ENCODE peak calls at places on chromosome 18, in eight cellular contexts. L is mammary epithelial cell, C is psoas muscle, H is heart left ventricle, S is brain microvascular endothelial cell, Z is cardiac fibroblast, V is AG04450, T is fibroblast of pulmonary artery. J is an unnamed sample.

GRCh38 chr18:56538756-56539155 is 99.6 kb downstream of the TXNL1 start:
- DNase-seq in L (peak), H (no peak), T (no peak), Z (peak), S (peak), C (no peak), V (no peak), J (no peak)

GRCh38 chr18:27956001-27956400 is 220.9 kb downstream of the CDH2 start:
- DNase-seq in V (no peak), T (no peak), H (no peak), L (no peak), Z (no peak), C (no peak), S (no peak), J (no peak)

GRCh38 chr18:78632111-78632541 is 347.5 kb upstream of the SALL3 start:
- DNase-seq in Z (peak), V (no peak), C (no peak), T (no peak), S (no peak), H (no peak), L (no peak), J (no peak)

GRCh38 chr18:74896390-74896991 is 298.8 kb downstream of the ZNF407 start:
- DNase-seq in L (peak), V (no peak), S (no peak), H (no peak), C (no peak), T (peak), Z (peak), J (no peak)

GRCh38 chr18:39990540-39990939 is 1964.5 kb upstream of the PIK3C3 start:
- DNase-seq in H (no peak), C (no peak), L (no peak), V (no peak), S (no peak), T (no peak), Z (no peak), J (no peak)

GRCh38 chr18:13620206-13620672 is 106.1 kb downstream of the FAM210A start:
- DNase-seq in C (no peak), Z (no peak), H (no peak), T (no peak), S (no peak), V (no peak), L (no peak), J (no peak)

GRCh38 chr18:29605365-29605764 is 1428.4 kb upstream of the CDH2 start:
- DNase-seq in L (no peak), T (no peak), Z (no peak), V (no peak), C (no peak), H (peak), S (no peak), J (no peak)

GRCh38 chr18:22524783-22525182 is 107.1 kb upstream of the CTAGE1 start:
- DNase-seq in S (no peak), L (no peak), Z (no peak), T (no peak), C (no peak), V (no peak), H (no peak), J (no peak)

GRCh38 chr18:5868218-5868904 is 27.0 kb downstream of the TMEM200C start:
- DNase-seq in L (peak), T (peak), Z (peak), C (peak), V (peak), S (peak), H (no peak), J (peak)

GRCh38 chr18:23237524-23238151 is 102.4 kb downstream of the CABLES1 start:
- DNase-seq in Z (peak), V (no peak), L (peak), T (peak), S (peak), H (peak), C (peak), J (peak)

GRCh38 chr18:70671889-70672551 is 383.2 kb downstream of the SOCS6 start:
- DNase-seq in L (no peak), V (no peak), S (no peak), H (no peak), T (no peak), C (no peak), Z (no peak), J (no peak)

GRCh38 chr18:1270081-1270480 is 365.4 kb downstream of the ADCYAP1 start:
- DNase-seq in H (no peak), L (no peak), S (no peak), Z (no peak), T (no peak), V (no peak), C (no peak), J (no peak)

GRCh38 chr18:47893047-47893446 is 37.4 kb downstream of the SMAD2 start:
- DNase-seq in Z (no peak), C (no peak), L (no peak), V (no peak), S (no peak), T (no peak), H (no peak), J (no peak)

GRCh38 chr18:6719914-6720692 is 9.4 kb upstream of the ARHGAP28 start:
- DNase-seq in T (no peak), L (no peak), C (no peak), S (no peak), V (no peak), Z (no peak), H (no peak), J (no peak)

GRCh38 chr18:74517236-74517630 is 17.1 kb upstream of the CNDP1 start:
- DNase-seq in Z (no peak), H (no peak), S (no peak), T (no peak), L (no peak), C (no peak), V (no peak), J (no peak)

GRCh38 chr18:37270046-37270665 is 295.4 kb downstream of the CELF4 start:
- DNase-seq in S (peak), Z (peak), T (peak), C (no peak), V (peak), H (peak), L (peak), J (peak)

GRCh38 chr18:10213526-10213925 is 240.9 kb upstream of the APCDD1 start:
- DNase-seq in Z (peak), V (no peak), T (peak), H (no peak), L (peak), S (peak), C (no peak), J (no peak)

GRCh38 chr18:75280427-75281280 is 70.1 kb downstream of the TSHZ1 start:
- DNase-seq in T (no peak), C (no peak), L (no peak), S (no peak), H (no peak), V (no peak), Z (peak), J (peak)

GRCh38 chr18:35407871-35408481 is 30.8 kb upstream of the ZNF396 start:
- DNase-seq in S (peak), T (peak), H (no peak), L (peak), V (peak), Z (peak), C (no peak), J (no peak)

GRCh38 chr18:5173646-5174045 is 23.4 kb downstream of the AKAIN1 start:
- DNase-seq in H (no peak), V (no peak), Z (no peak), L (no peak), T (no peak), C (no peak), S (no peak), J (no peak)

GRCh38 chr18:46832856-46833255 is 76.0 kb upstream of the ST8SIA5 start:
- DNase-seq in S (no peak), V (no peak), T (peak), C (no peak), L (no peak), H (no peak), Z (no peak), J (no peak)

GRCh38 chr18:26656401-26656943 is 108.1 kb upstream of the KCTD1 start:
- DNase-seq in L (no peak), C (peak), S (no peak), V (no peak), T (no peak), Z (no peak), H (no peak), J (no peak)

GRCh38 chr18:65215865-65216466 is 534.8 kb upstream of the CDH7 start:
- DNase-seq in Z (no peak), T (no peak), V (no peak), C (no peak), S (no peak), L (no peak), H (no peak), J (no peak)

GRCh38 chr18:70037453-70038061 is 89.9 kb upstream of the CD226 start:
- DNase-seq in H (no peak), L (peak), S (no peak), T (no peak), Z (no peak), C (no peak), V (no peak), J (no peak)

GRCh38 chr18:23133860-23134779 is 1.2 kb upstream of the CABLES1 start:
- DNase-seq in S (no peak), H (no peak), T (no peak), Z (no peak), L (peak), V (no peak), C (no peak), J (peak)

GRCh38 chr18:43283299-43283698 is 6.0 kb upstream of the SYT4 start:
- DNase-seq in V (no peak), C (no peak), S (no peak), T (no peak), Z (no peak), L (no peak), H (no peak), J (no peak)

GRCh38 chr18:25985999-25986398 is 104.4 kb downstream of the SS18 start:
- DNase-seq in L (no peak), H (no peak), S (no peak), V (no peak), Z (no peak), C (no peak), T (no peak), J (no peak)

GRCh38 chr18:79533146-79533545 is 137.4 kb downstream of the NFATC1 start:
- DNase-seq in S (no peak), T (no peak), C (no peak), H (no peak), V (no peak), L (no peak), Z (no peak), J (peak)

GRCh38 chr18:68733693-68734092 is 18.8 kb upstream of the TMX3 start:
- DNase-seq in L (no peak), S (no peak), V (no peak), C (no peak), H (no peak), Z (peak), T (no peak), J (no peak)

GRCh38 chr18:6752200-6752873 is 22.8 kb downstream of the ARHGAP28 start:
- DNase-seq in V (peak), C (no peak), H (no peak), S (peak), T (peak), L (no peak), Z (peak), J (no peak)

GRCh38 chr18:14189858-14190257 is 57.6 kb upstream of the ZNF519 start:
- DNase-seq in V (no peak), S (peak), T (peak), Z (peak), L (peak), H (no peak), C (no peak), J (no peak)

GRCh38 chr18:44771957-44772917 is 91.5 kb downstream of the SETBP1 start:
- DNase-seq in V (no peak), S (peak), T (no peak), Z (no peak), H (no peak), L (no peak), C (no peak), J (peak)

GRCh38 chr18:73842795-73843394 is 304.7 kb downstream of the FBXO15 start:
- DNase-seq in H (no peak), T (peak), S (peak), C (peak), L (peak), Z (peak), V (peak), J (peak)

GRCh38 chr18:39742015-39742466 is 2176.4 kb upstream of the CELF4 start:
- DNase-seq in L (no peak), S (no peak), Z (no peak), C (no peak), T (no peak), H (no peak), V (peak), J (no peak)

GRCh38 chr18:13629841-13630747 is 96.3 kb downstream of the FAM210A start:
- DNase-seq in C (no peak), T (peak), Z (peak), S (peak), V (no peak), L (peak), H (no peak), J (no peak)

GRCh38 chr18:80088823-80089222 is 20.2 kb upstream of the ADNP2 start:
- DNase-seq in L (no peak), S (no peak), V (no peak), Z (no peak), C (no peak), H (no peak), T (no peak), J (no peak)

GRCh38 chr18:42976869-42977268 is 138.6 kb downstream of the RIT2 start:
- DNase-seq in L (no peak), C (no peak), Z (no peak), V (no peak), S (no peak), T (no peak), H (no peak), J (no peak)

GRCh38 chr18:75235891-75236290 is 25.3 kb downstream of the TSHZ1 start:
- DNase-seq in S (no peak), C (no peak), T (no peak), Z (no peak), H (no peak), V (no peak), L (no peak), J (no peak)

GRCh38 chr18:48026216-48026615 is 95.8 kb upstream of the SMAD2 start:
- DNase-seq in S (no peak), H (no peak), V (no peak), T (no peak), Z (no peak), C (no peak), L (no peak), J (no peak)

GRCh38 chr18:78739843-78740677 is 239.6 kb upstream of the SALL3 start:
- DNase-seq in T (no peak), Z (no peak), S (no peak), L (no peak), H (no peak), C (no peak), V (no peak), J (no peak)

GRCh38 chr18:41391616-41392610 is 563.1 kb upstream of the PIK3C3 start:
- DNase-seq in T (peak), C (peak), V (peak), H (peak), L (peak), S (peak), Z (peak), J (peak)
- TF ChIP-seq CTCF in T (peak), C (peak), V (peak), H (peak), L (peak), S (peak), Z (peak), J (no peak)

DNA sequence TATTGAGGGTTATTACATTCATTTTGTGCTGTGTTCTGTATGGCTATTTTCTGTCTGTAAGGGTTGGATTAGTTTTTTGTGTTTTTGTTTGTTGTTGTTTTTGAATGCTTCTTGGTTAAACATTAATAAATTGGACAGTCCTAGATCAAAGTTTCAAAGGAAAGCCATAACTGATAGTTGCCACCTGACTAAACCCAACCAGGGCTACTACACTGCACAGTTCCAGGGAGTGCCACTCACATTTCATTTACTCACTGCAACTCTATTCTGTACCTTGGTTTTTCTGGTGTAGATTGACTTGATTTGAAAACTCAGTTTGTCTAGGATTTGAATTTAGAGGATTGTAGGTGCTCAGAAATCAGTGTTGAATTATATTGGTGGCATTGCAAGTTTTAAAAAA is 6.4 kb downstream of the MYL12B start:
- DNase-seq in Z (no peak), S (no peak), V (no peak), T (no peak), L (no peak), C (no peak), H (no peak), J (no peak)
- H3K4me3 ChIP-seq in Z (no peak), S (no peak), V (no peak), T (no peak), L (no peak), C (no peak), H (no peak), J (no peak)

GRCh38 chr18:49045585-49045984 is 94.8 kb upstream of the SMAD7 start:
- DNase-seq in C (no peak), T (no peak), S (no peak), L (no peak), Z (no peak), H (no peak), V (no peak), J (no peak)

GRCh38 chr18:49047540-49047939 is 96.8 kb upstream of the SMAD7 start:
- DNase-seq in Z (no peak), T (no peak), V (no peak), L (no peak), C (no peak), H (no peak), S (no peak), J (no peak)

GRCh38 chr18:49050462-49050861 is 99.7 kb upstream of the SMAD7 start:
- DNase-seq in V (no peak), Z (no peak), T (no peak), S (no peak), L (no peak), H (no peak), C (no peak), J (no peak)

GRCh38 chr18:49046125-49046524 is 95.4 kb upstream of the SMAD7 start:
- DNase-seq in L (no peak), C (no peak), H (no peak), S (no peak), V (no peak), T (no peak), Z (no peak), J (no peak)

DNA sequence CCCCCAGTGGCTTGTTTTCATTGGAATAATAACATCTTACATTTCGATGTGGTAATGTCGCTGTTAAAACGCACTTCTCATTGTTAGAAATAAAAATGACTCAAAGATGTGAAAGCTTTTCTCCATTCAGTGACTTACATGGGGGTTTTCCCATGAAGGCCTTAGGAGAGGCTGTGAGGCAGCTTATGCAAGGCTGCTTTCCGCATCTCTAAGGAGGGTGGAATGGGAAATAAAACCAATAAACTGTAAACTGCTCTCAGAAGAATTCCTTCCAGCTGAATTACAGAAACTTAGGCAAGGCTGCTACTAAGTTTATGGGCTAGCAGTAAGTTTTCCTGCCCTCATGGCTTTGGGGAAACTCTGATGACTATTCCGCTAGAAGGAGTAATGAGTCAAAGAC is 97.6 kb upstream of the SMAD7 start:
- DNase-seq in L (peak), T (peak), Z (peak), S (no peak), H (no peak), V (peak), C (no peak), J (no peak)
- TF ChIP-seq CTCF in L (no peak), T (no peak), Z (no peak), S (no peak), H (no peak), V (no peak), C (no peak), J (no peak)

GRCh38 chr18:76461148-76461547 is 33.9 kb downstream of the ZNF516 start:
- DNase-seq in Z (no peak), L (no peak), S (no peak), V (no peak), T (no peak), C (no peak), H (no peak), J (no peak)
- H3K4me3 ChIP-seq in Z (no peak), L (no peak), S (no peak), V (no peak), T (no peak), C (no peak), H (no peak), J (no peak)

GRCh38 chr18:12021596-12021995 is 40.3 kb downstream of the IMPA2 start:
- DNase-seq in Z (no peak), V (no peak), S (no peak), T (no peak), H (no peak), L (no peak), C (no peak), J (no peak)
- TF ChIP-seq CTCF in Z (no peak), V (no peak), S (no peak), T (no peak), H (no peak), L (no peak), C (no peak), J (no peak)

GRCh38 chr18:9095297-9096012 is 7.0 kb upstream of the NDUFV2 start:
- DNase-seq in C (no peak), T (peak), L (no peak), V (peak), S (peak), H (no peak), Z (peak), J (no peak)
- H3K4me3 ChIP-seq in C (no peak), T (no peak), L (no peak), V (no peak), S (no peak), H (no peak), Z (no peak), J (no peak)

J was measured in mucosa of descending colon.